ENCODE peak calls at places on chromosomes 13 and 19, in four cellular contexts. D is cardiac muscle cell, Z is tibial artery, S is DND-41. X is an unnamed sample. For H3K9me3, the result is how much of the 10 kb centered on the place peaks cover.

GRCh38 chr13:25963681-25964080 is 88.1 kb downstream of the SHISA2 start:
- DNase-seq in D (peak), Z (no peak), S (no peak), X (no peak)

GRCh38 chr13:61128850-61129645 is 286.6 kb downstream of the PCDH20 start:
- DNase-seq in D (no peak), Z (no peak), S (no peak), X (no peak)

GRCh38 chr13:109628251-109628699 is 158.1 kb downstream of the IRS2 start:
- DNase-seq in D (peak), Z (no peak), S (no peak), X (no peak)

GRCh38 chr19:12665281-12665573 is 1.3 kb downstream of the MAN2B1 start:
- DNase-seq in D (no peak), Z (peak), S (no peak), X (peak)

GRCh38 chr13:113668491-113668971 is 1.5 kb downstream of the GRK1 start:
- DNase-seq in D (no peak), Z (peak), S (peak), X (no peak)

GRCh38 chr19:10912619-10913018 is 15.8 kb downstream of the YIPF2 start:
- DNase-seq in D (no peak), Z (no peak), S (no peak), X (no peak)

GRCh38 chr13:99119686-99120085 is 81.0 kb upstream of the UBAC2 start:
- DNase-seq in D (no peak), Z (no peak), S (no peak), X (no peak)

GRCh38 chr19:38544569-38545315 is 73.0 kb downstream of the MAP4K1 start:
- DNase-seq in D (peak), Z (no peak), S (peak), X (no peak)

GRCh38 chr19:47471733-47472457 is at the start of gene SLC8A2:
- DNase-seq in D (peak), Z (peak), S (peak), X (peak)

GRCh38 chr13:46546084-46546786 is 6.7 kb upstream of the LRCH1 start:
- DNase-seq in D (no peak), Z (no peak), S (no peak), X (no peak)

GRCh38 chr13:81990652-81991051 is 1649.7 kb upstream of the SPRY2 start:
- DNase-seq in D (no peak), Z (no peak), S (no peak), X (no peak)

GRCh38 chr19:11261902-11262839 is at the start of gene DOCK6:
- DNase-seq in D (no peak), Z (no peak), S (no peak), X (no peak)

GRCh38 chr19:18507021-18507726 is 14.7 kb downstream of the ELL start:
- DNase-seq in D (no peak), Z (peak), S (peak), X (no peak)

GRCh38 chr19:918481-919156 is 1.5 kb downstream of the KISS1R start:
- DNase-seq in D (no peak), Z (no peak), S (no peak), X (no peak)

GRCh38 chr19:916645-917322 is 349 bp upstream of the KISS1R start:
- DNase-seq in D (no peak), Z (no peak), S (no peak), X (no peak)

GRCh38 chr19:917323-918151 is at the start of gene KISS1R:
- DNase-seq in D (no peak), Z (no peak), S (no peak), X (peak)

GRCh38 chr19:919157-920050 is 2.3 kb downstream of the KISS1R start:
- DNase-seq in D (no peak), Z (no peak), S (no peak), X (no peak)

GRCh38 chr19:918152-918437 is 962 bp downstream of the KISS1R start:
- DNase-seq in D (no peak), Z (no peak), S (no peak), X (no peak)
- H3K4me3 ChIP-seq in D (peak), Z (peak), S (no peak), X (peak)

GRCh38 chr19:24000656-24001055 is 86.0 kb downstream of the ZNF726 start:
- DNase-seq in D (no peak), Z (no peak), S (no peak), X (no peak)

GRCh38 chr19:23999821-24000610 is 85.3 kb downstream of the ZNF726 start:
- DNase-seq in D (no peak), Z (no peak), S (no peak), X (no peak)

GRCh38 chr19:23992348-23992747 is 77.7 kb downstream of the ZNF726 start:
- DNase-seq in D (no peak), Z (no peak), S (no peak), X (no peak)

GRCh38 chr19:23998568-23998967 is 83.9 kb downstream of the ZNF726 start:
- DNase-seq in D (no peak), Z (no peak), S (no peak), X (no peak)

GRCh38 chr19:23996549-23996948 is 81.9 kb downstream of the ZNF726 start:
- DNase-seq in D (no peak), Z (no peak), S (peak), X (no peak)
- H3K9me3 ChIP-seq in D (under half), Z (under half), S (under half), X (under half)

DNA sequence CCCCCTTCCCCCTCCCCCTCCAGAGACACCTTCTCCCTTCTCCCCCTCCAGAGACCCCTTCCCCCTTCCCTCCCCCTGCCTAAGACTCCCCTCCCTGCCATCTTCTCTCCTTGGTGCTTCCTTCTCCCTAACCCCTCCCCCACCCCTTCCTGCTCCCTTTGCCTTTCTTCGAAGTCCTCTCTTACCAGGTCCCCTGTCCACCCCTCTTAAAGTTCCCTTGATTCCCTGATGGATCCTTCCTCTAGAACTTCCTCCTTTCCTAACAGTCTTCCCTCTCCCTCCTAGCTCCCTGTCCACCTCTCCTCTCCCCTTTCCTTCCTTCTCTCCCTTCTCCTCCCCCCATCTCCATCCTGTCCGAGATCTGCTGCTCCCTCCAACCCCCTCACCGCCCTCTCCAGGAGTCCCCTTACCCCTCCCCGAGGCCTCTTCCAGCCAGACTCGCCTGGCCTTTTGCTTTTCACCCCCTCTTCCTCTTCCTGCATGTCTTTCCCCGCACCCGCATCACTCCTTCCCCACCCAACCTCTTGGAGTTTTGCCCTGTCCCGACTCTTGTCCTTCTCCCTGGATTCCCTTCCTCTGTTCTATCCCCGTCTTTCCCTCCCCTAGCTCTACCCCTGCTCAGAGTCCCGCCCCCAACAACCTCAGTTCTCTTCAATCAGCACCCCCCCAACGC is 3.1 kb downstream of the TNFSF9 start:
- DNase-seq in D (no peak), Z (no peak), S (no peak), X (no peak)
- H3K4me3 ChIP-seq in D (no peak), Z (no peak), S (no peak), X (no peak)

GRCh38 chr13:70330697-70331361 is 222.6 kb upstream of the KLHL1 start:
- DNase-seq in D (no peak), Z (no peak), S (no peak), X (no peak)
- H3K9me3 ChIP-seq in D (under half), Z (under half), S (under half), X (under half)

DNA sequence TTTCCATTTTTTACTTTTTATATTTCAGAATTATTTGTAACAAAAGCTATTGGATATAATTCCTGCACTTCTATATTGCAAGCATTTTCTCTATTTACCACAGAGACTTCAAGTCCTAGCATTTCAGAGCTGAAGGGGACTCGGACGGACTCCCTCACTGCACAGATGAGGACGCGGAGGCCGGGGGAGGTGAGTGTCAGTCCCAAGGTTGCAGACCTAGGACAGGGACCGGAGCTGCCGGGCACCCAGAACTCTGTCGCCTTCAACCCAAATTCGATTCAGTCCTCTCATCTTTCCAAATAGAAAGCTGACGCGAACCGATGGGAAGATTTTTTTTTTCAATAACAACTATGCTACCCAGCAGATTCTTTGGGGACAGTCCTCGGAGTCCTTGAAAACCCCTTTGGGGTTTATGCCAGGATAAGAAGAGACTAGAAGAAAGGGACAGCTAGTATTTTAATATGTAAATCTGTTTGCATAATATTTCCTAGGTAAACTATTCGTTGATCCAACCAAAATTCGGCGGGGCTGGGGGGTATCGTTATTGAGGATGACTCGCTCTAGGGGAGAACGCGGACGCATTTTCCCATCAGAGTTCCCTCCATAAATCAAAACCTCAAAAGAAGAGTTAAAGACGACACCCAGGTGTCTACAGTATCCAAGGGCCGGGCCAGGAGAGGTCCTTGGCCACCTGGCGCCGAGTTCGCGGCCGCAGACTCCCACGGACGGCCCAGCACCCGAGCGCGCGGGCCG is 804 bp downstream of the FLT3 start:
- DNase-seq in D (no peak), Z (no peak), S (no peak), X (no peak)
- H3K4me3 ChIP-seq in D (peak), Z (peak), S (no peak), X (peak)

X was measured in CD8-positive, alpha-beta T cell.